ENCODE peak calls at places on chromosomes 5 and 9, in ten cellular contexts. One of them, this sample, is unnamed.

GRCh38 chr5:165202144-165202910 is 1696.9 kb downstream of the MAT2B start:
- DNase-seq in fibroblast of pulmonary artery: no peak
- DNase-seq in NCI-H774: no peak
- DNase-seq in NCI-H524 treated with DMSO at 0.1 percent for 48 hours: no peak
- DNase-seq in LoVo: no peak
- DNase-seq in endothelial cell: no peak
- DNase-seq in NCI-H1694 treated with DMSO at 0.1 percent for 48 hours: no peak
- DNase-seq in activated effector memory CD4-positive, alpha-beta T cell treated with anti-CD3 and anti-CD28 coated beads, Interleukin-2, amount 50 U/mL, for 16 hours: no peak
- DNase-seq in nucleus accumbens: no peak
- DNase-seq in KG1: no peak
- DNase-seq in this sample: no peak

GRCh38 chr9:70112981-70113380 is 69.3 kb downstream of the MAMDC2 start:
- DNase-seq in fibroblast of pulmonary artery: no peak
- DNase-seq in NCI-H774: no peak
- DNase-seq in NCI-H524 treated with DMSO at 0.1 percent for 48 hours: no peak
- DNase-seq in LoVo: no peak
- DNase-seq in endothelial cell: no peak
- DNase-seq in NCI-H1694 treated with DMSO at 0.1 percent for 48 hours: no peak
- DNase-seq in activated effector memory CD4-positive, alpha-beta T cell treated with anti-CD3 and anti-CD28 coated beads, Interleukin-2, amount 50 U/mL, for 16 hours: no peak
- DNase-seq in nucleus accumbens: no peak
- DNase-seq in KG1: no peak
- DNase-seq in this sample: no peak

GRCh38 chr9:68980341-68980914 is 33.5 kb downstream of the PRKACG start:
- DNase-seq in fibroblast of pulmonary artery: no peak
- DNase-seq in NCI-H774: no peak
- DNase-seq in NCI-H524 treated with DMSO at 0.1 percent for 48 hours: no peak
- DNase-seq in LoVo: no peak
- DNase-seq in endothelial cell: no peak
- DNase-seq in NCI-H1694 treated with DMSO at 0.1 percent for 48 hours: no peak
- DNase-seq in activated effector memory CD4-positive, alpha-beta T cell treated with anti-CD3 and anti-CD28 coated beads, Interleukin-2, amount 50 U/mL, for 16 hours: no peak
- DNase-seq in nucleus accumbens: no peak
- DNase-seq in KG1: no peak
- DNase-seq in this sample: no peak

GRCh38 chr5:76732405-76733048 is 16.6 kb downstream of the F2R start:
- DNase-seq in fibroblast of pulmonary artery: no peak
- DNase-seq in NCI-H774: no peak
- DNase-seq in NCI-H524 treated with DMSO at 0.1 percent for 48 hours: no peak
- DNase-seq in LoVo: no peak
- DNase-seq in endothelial cell: no peak
- DNase-seq in NCI-H1694 treated with DMSO at 0.1 percent for 48 hours: no peak
- DNase-seq in activated effector memory CD4-positive, alpha-beta T cell treated with anti-CD3 and anti-CD28 coated beads, Interleukin-2, amount 50 U/mL, for 16 hours: no peak
- DNase-seq in nucleus accumbens: no peak
- DNase-seq in KG1: no peak
- DNase-seq in this sample: no peak

GRCh38 chr9:96486351-96487029 is 36.5 kb downstream of the HABP4 start:
- DNase-seq in fibroblast of pulmonary artery: peak; percentile 75
- DNase-seq in NCI-H774: no peak
- DNase-seq in NCI-H524 treated with DMSO at 0.1 percent for 48 hours: no peak
- DNase-seq in LoVo: no peak
- DNase-seq in endothelial cell: no peak
- DNase-seq in NCI-H1694 treated with DMSO at 0.1 percent for 48 hours: no peak
- DNase-seq in activated effector memory CD4-positive, alpha-beta T cell treated with anti-CD3 and anti-CD28 coated beads, Interleukin-2, amount 50 U/mL, for 16 hours: no peak
- DNase-seq in nucleus accumbens: peak; percentile 53
- DNase-seq in KG1: no peak
- DNase-seq in this sample: no peak

GRCh38 chr5:6386270-6386669 is 7.9 kb upstream of the MED10 start:
- DNase-seq in fibroblast of pulmonary artery: no peak
- DNase-seq in NCI-H774: no peak
- DNase-seq in NCI-H524 treated with DMSO at 0.1 percent for 48 hours: no peak
- DNase-seq in LoVo: no peak
- DNase-seq in endothelial cell: no peak
- DNase-seq in NCI-H1694 treated with DMSO at 0.1 percent for 48 hours: no peak
- DNase-seq in activated effector memory CD4-positive, alpha-beta T cell treated with anti-CD3 and anti-CD28 coated beads, Interleukin-2, amount 50 U/mL, for 16 hours: no peak
- DNase-seq in nucleus accumbens: no peak
- DNase-seq in KG1: no peak
- DNase-seq in this sample: no peak

GRCh38 chr5:176410486-176411180 is 5.7 kb downstream of the CLTB start:
- DNase-seq in fibroblast of pulmonary artery: no peak
- DNase-seq in NCI-H774: no peak
- DNase-seq in NCI-H524 treated with DMSO at 0.1 percent for 48 hours: no peak
- DNase-seq in LoVo: peak; percentile 38
- DNase-seq in endothelial cell: no peak
- DNase-seq in NCI-H1694 treated with DMSO at 0.1 percent for 48 hours: no peak
- DNase-seq in activated effector memory CD4-positive, alpha-beta T cell treated with anti-CD3 and anti-CD28 coated beads, Interleukin-2, amount 50 U/mL, for 16 hours: peak; percentile 47
- DNase-seq in nucleus accumbens: no peak
- DNase-seq in KG1: no peak
- DNase-seq in this sample: no peak

GRCh38 chr5:41176952-41177351 is 36.4 kb downstream of the C6 start:
- DNase-seq in fibroblast of pulmonary artery: peak; percentile 89
- DNase-seq in NCI-H774: no peak
- DNase-seq in NCI-H524 treated with DMSO at 0.1 percent for 48 hours: no peak
- DNase-seq in LoVo: no peak
- DNase-seq in endothelial cell: no peak
- DNase-seq in NCI-H1694 treated with DMSO at 0.1 percent for 48 hours: no peak
- DNase-seq in activated effector memory CD4-positive, alpha-beta T cell treated with anti-CD3 and anti-CD28 coated beads, Interleukin-2, amount 50 U/mL, for 16 hours: no peak
- DNase-seq in nucleus accumbens: no peak
- DNase-seq in KG1: no peak
- DNase-seq in this sample: no peak

GRCh38 chr9:108411632-108412031 is 444.2 kb downstream of the ACTL7B start:
- DNase-seq in fibroblast of pulmonary artery: no peak
- DNase-seq in NCI-H774: no peak
- DNase-seq in NCI-H524 treated with DMSO at 0.1 percent for 48 hours: no peak
- DNase-seq in LoVo: no peak
- DNase-seq in endothelial cell: no peak
- DNase-seq in NCI-H1694 treated with DMSO at 0.1 percent for 48 hours: no peak
- DNase-seq in activated effector memory CD4-positive, alpha-beta T cell treated with anti-CD3 and anti-CD28 coated beads, Interleukin-2, amount 50 U/mL, for 16 hours: no peak
- DNase-seq in nucleus accumbens: no peak
- DNase-seq in KG1: no peak
- DNase-seq in this sample: no peak

GRCh38 chr5:1477341-1477740 is 32.1 kb upstream of the SLC6A3 start:
- DNase-seq in fibroblast of pulmonary artery: no peak
- DNase-seq in NCI-H774: no peak
- DNase-seq in NCI-H524 treated with DMSO at 0.1 percent for 48 hours: no peak
- DNase-seq in LoVo: no peak
- DNase-seq in endothelial cell: no peak
- DNase-seq in NCI-H1694 treated with DMSO at 0.1 percent for 48 hours: no peak
- DNase-seq in activated effector memory CD4-positive, alpha-beta T cell treated with anti-CD3 and anti-CD28 coated beads, Interleukin-2, amount 50 U/mL, for 16 hours: no peak
- DNase-seq in nucleus accumbens: peak; percentile 34
- DNase-seq in KG1: peak; percentile 12
- DNase-seq in this sample: no peak

This sample was measured in Caco-2.